ENCODE peak calls at places on chromosomes 16 and 17, in six cellular contexts. M is K562, P is SK-N-SH, Y is GM12878, A is H1, C is HepG2. L is an unnamed sample.

GRCh38 chr16:73214825-73215481 is 167.0 kb upstream of the ZFHX3 start:
- DNase-seq in M (no peak), P (no peak), Y (no peak), A (no peak), C (no peak), L (no peak)

GRCh38 chr16:87264634-87265033 is 52.6 kb downstream of the C16orf95 start:
- DNase-seq in M (no peak), P (no peak), Y (no peak), A (no peak), C (peak; percentile 46), L (no peak)

GRCh38 chr16:51359141-51359960 is 208.3 kb upstream of the SALL1 start:
- DNase-seq in M (no peak), P (peak; percentile 73), Y (no peak), A (peak; percentile 59), C (no peak), L (no peak)

GRCh38 chr17:17785407-17785806 is 51.4 kb downstream of the SREBF1 start:
- DNase-seq in M (no peak), P (no peak), Y (no peak), A (no peak), C (no peak), L (no peak)

GRCh38 chr16:29290631-29291247 is 115.8 kb downstream of the NPIPB11 start:
- DNase-seq in M (peak; percentile 88), P (no peak), Y (peak; percentile 44), A (peak; percentile 49), C (peak; percentile 80), L (peak; percentile 94)

GRCh38 chr17:18919963-18920362 is 32.0 kb upstream of the SLC5A10 start:
- DNase-seq in M (no peak), P (no peak), Y (no peak), A (no peak), C (peak; percentile 43), L (peak; percentile 62)

GRCh38 chr17:40722146-40722720 is 18.7 kb upstream of the KRT24 start:
- DNase-seq in M (no peak), P (no peak), Y (no peak), A (no peak), C (no peak), L (no peak)

GRCh38 chr17:42289863-42290165 is 1.5 kb downstream of the STAT5A start:
- DNase-seq in M (no peak), P (peak; percentile 16), Y (no peak), A (no peak), C (no peak), L (no peak)

GRCh38 chr16:50960517-50961202 is 190.4 kb downstream of the SALL1 start:
- DNase-seq in M (no peak), P (no peak), Y (no peak), A (no peak), C (no peak), L (no peak)

GRCh38 chr16:3938843-3939624 is 58.5 kb upstream of the CREBBP start:
- DNase-seq in M (peak; percentile 75), P (peak; percentile 95), Y (no peak), A (peak; percentile 86), C (peak; percentile 66), L (peak; percentile 56)

GRCh38 chr16:73951541-73951940 is 345.1 kb upstream of the PSMD7 start:
- DNase-seq in M (no peak), P (no peak), Y (no peak), A (no peak), C (no peak), L (no peak)

GRCh38 chr17:37826497-37827115 is 81.7 kb upstream of the HNF1B start:
- DNase-seq in M (no peak), P (no peak), Y (no peak), A (no peak), C (no peak), L (no peak)

GRCh38 chr17:27466748-27467375 is 10.6 kb downstream of the KSR1 start:
- DNase-seq in M (peak; percentile 36), P (no peak), Y (peak; percentile 87), A (no peak), C (no peak), L (no peak)

GRCh38 chr16:67430504-67431076 is 331 bp upstream of the HSD11B2 start:
- DNase-seq in M (peak; percentile 89), P (peak; percentile 68), Y (no peak), A (no peak), C (peak; percentile 77), L (no peak)

GRCh38 chr16:252366-253337 is 18.0 kb downstream of the FAM234A start:
- DNase-seq in M (peak; percentile 79), P (no peak), Y (peak; percentile 40), A (no peak), C (no peak), L (no peak)

GRCh38 chr17:42809250-42809649 is 10.6 kb downstream of the CNTD1 start:
- DNase-seq in M (no peak), P (no peak), Y (no peak), A (no peak), C (no peak), L (peak; percentile 27)

GRCh38 chr17:44083250-44083849 is 12.8 kb downstream of the G6PC3 start:
- DNase-seq in M (peak; percentile 44), P (peak; percentile 50), Y (no peak), A (no peak), C (peak; percentile 88), L (peak; percentile 87)

GRCh38 chr16:65936096-65936495 is 430.4 kb upstream of the CDH5 start:
- DNase-seq in M (no peak), P (no peak), Y (no peak), A (no peak), C (no peak), L (no peak)

GRCh38 chr16:19153876-19154275 is 14.2 kb upstream of the SYT17 start:
- DNase-seq in M (peak; percentile 70), P (peak; percentile 33), Y (no peak), A (no peak), C (no peak), L (peak; percentile 79)

GRCh38 chr17:1111599-1112443 is 68.0 kb downstream of the ABR start:
- DNase-seq in M (no peak), P (peak; percentile 50), Y (no peak), A (no peak), C (no peak), L (peak; percentile 75)

GRCh38 chr17:11268176-11268575 is 27.2 kb downstream of the SHISA6 start:
- DNase-seq in M (no peak), P (no peak), Y (no peak), A (no peak), C (no peak), L (no peak)

DNA sequence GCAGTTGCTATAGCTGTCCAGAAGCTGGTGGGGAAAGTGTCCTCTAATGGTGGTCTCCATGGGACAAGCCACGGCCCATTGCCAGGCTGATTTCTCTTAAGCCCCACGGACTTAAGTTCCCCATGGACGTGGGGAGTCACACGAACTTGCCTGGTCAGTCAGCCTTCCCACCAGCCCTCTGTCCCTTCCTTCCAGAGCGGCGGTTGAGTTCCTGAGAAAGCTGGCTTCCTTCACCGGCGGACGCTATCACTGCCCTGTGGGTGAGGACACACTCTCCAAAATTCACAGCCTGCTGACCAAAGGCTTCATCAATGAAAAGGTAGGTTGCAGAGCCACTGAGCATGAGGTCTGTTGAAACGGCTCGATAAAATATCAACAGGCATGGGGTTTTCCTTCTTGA is 10.0 kb upstream of the SDR42E2 start:
- DNase-seq in M (no peak), P (no peak), Y (no peak), A (no peak), C (no peak), L (no peak)
- TF ChIP-seq CHD2 in M (no peak), P (no peak), Y (no peak), A (no peak), C (no peak), L (no peak)

DNA sequence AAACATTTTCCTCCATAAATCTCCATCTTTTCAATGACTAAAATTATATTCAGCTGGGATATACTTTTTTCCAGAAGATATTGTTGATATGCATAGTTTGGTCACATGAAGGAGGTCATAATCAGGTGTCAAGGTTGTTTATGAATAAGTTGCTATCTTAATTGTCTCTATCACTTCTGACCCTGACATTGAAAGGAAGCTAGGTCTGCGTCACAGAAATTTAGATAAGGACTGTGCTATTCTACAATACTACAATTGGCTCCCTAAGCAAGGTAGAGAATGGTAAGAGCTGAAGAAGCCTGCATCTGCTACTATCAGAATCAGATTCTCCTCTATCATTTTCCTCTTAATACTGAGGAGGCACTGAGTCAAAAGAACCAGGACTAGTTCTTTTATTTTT is 67.5 kb downstream of the CACNG1 start:
- DNase-seq in M (no peak), P (no peak), Y (no peak), A (no peak), C (no peak), L (no peak)
- H3K4me2 ChIP-seq in M (no peak overlapping the region), P (no peak overlapping the region), Y (no peak overlapping the region), A (no peak overlapping the region), C (no peak overlapping the region), L (no peak overlapping the region)

DNA sequence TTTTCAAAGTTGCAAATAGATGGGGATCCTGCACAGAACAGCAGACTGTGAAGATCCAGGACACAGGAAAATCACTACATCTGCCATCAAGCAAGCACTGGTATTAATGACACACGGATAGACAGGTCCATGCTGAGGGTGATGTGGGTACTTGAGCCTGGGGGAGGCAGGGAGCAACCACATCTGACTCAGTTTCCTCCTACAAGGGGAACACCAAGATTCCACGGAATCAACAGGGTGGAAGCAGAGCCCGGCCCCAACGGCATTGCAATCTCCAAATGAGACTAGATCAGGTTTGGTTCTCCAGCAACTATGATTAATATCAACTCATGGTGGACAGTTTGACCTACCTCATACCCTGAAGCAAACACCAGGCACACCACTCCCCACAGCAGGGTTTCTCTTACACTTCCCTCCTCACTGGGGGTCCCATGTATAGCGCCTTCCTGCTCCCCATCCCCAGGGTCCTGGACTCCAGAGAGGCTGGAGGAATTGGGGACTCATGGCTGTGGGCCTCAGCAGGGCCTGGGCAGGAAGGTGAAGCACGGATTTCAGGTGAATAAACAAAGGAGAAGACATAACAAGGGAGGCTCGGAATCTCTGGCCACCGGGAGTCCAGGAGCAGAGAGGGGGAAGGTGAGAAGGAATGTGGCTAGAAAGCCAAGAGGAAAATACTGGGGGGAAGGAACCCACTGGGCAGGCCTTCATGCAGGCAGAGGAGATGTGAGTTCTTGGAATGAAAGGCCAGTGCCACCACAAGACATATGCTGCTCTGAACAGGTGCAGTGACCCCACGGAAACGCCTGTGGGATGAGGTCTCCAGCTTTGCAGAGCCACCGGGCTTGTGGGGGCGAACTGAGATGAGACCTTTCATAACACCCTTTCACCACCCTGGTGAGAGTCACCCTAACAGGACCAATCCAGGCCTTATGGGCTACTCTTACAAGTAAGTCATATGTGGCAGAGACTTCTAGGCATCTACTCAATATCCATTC is 29.5 kb upstream of the PIK3R6 start:
- DNase-seq in M (no peak), P (no peak), Y (no peak), A (no peak), C (no peak), L (no peak)
- TF ChIP-seq EP300 in M (no peak), P (no peak), Y (no peak), A (no peak), C (no peak), L (no peak)

DNA sequence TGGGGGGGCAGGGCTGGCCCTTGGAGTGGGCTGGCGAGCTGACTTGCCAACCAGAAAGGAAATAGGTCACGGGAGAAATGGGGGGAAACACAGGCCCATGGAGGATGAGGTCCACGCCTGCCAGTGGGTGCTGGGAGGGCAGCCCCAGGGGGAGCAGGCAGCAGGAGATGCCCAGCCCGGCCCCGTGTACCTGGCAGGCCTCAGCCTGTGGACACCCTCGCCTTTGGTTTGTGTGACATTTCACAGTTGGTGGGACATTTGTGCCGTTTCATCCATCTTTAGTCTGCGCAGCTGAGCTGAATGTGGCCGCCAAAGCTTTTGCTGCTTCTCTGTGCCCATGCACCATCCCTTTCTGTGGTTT is 193.4 kb downstream of the RPTOR start:
- DNase-seq in M (no peak), P (no peak), Y (no peak), A (no peak), C (no peak), L (no peak)
- TF ChIP-seq CHD2 in M (no peak), P (no peak), Y (no peak), A (no peak), C (no peak), L (no peak)